ENCODE peak calls at places on chromosomes 6 and 20, in five cellular contexts. U, H, F, Z and O are unnamed samples.

GRCh38 chr20:59145926-59146800 is 17.5 kb upstream of the ZNF831 start:
- DNase-seq in U (peak; percentile 59), F (no peak), H (no peak), Z (no peak), O (no peak)

GRCh38 chr20:4227085-4227821 is 211.9 kb upstream of the RNF24 start:
- DNase-seq in U (no peak), F (no peak), H (peak; percentile 87), Z (peak; percentile 31), O (no peak)

GRCh38 chr6:113585246-113585645 is 271.9 kb upstream of the MARCKS start:
- DNase-seq in Z (no peak), H (peak; percentile 47), F (no peak), U (no peak), O (no peak)

GRCh38 chr6:139152088-139152891 is 17.4 kb downstream of the HECA start:
- DNase-seq in H (peak; percentile 42), Z (no peak), F (no peak), U (no peak), O (no peak)

GRCh38 chr6:124334359-124334758 is 530.7 kb downstream of the NKAIN2 start:
- DNase-seq in Z (no peak), F (no peak), H (no peak), U (no peak), O (no peak)

GRCh38 chr6:24574809-24575208 is 71.2 kb downstream of the KIAA0319 start:
- DNase-seq in F (no peak), U (no peak), Z (no peak), H (no peak), O (no peak)

GRCh38 chr6:96089173-96089572 is 73.4 kb downstream of the FUT9 start:
- DNase-seq in U (no peak), F (no peak), Z (no peak), H (no peak), O (no peak)

GRCh38 chr6:168122521-168122920 is 43.5 kb upstream of the FRMD1 start:
- DNase-seq in H (no peak), Z (no peak), F (no peak), U (no peak), O (no peak)

GRCh38 chr20:50197463-50197862 is 6.8 kb downstream of the CEBPB start:
- DNase-seq in F (no peak), U (no peak), H (no peak), Z (no peak), O (no peak)

GRCh38 chr6:110656492-110656891 is 158.8 kb downstream of the CDK19 start:
- DNase-seq in Z (peak; percentile 14), H (no peak), U (no peak), F (no peak), O (no peak)

GRCh38 chr6:169650959-169651292 is 50.9 kb downstream of the WDR27 start:
- DNase-seq in H (no peak), U (no peak), F (no peak), Z (no peak), O (no peak)

GRCh38 chr6:1118287-1118647 is 193.6 kb upstream of the FOXQ1 start:
- DNase-seq in Z (no peak), H (no peak), U (no peak), F (no peak), O (no peak)

GRCh38 chr6:35203152-35203670 is 10.5 kb upstream of the SCUBE3 start:
- DNase-seq in H (no peak), Z (no peak), F (no peak), U (no peak), O (no peak)

GRCh38 chr20:22312744-22313346 is 271.5 kb downstream of the FOXA2 start:
- DNase-seq in F (no peak), U (no peak), Z (peak; percentile 49), H (peak; percentile 32), O (no peak)

GRCh38 chr6:30031381-30031780 is 29.7 kb upstream of the POLR1H start:
- DNase-seq in Z (no peak), H (no peak), F (no peak), U (no peak), O (no peak)

GRCh38 chr20:1377341-1377871 is 15.4 kb downstream of the FKBP1A start:
- DNase-seq in U (no peak), F (no peak), H (no peak), Z (no peak), O (no peak)

GRCh38 chr6:37459981-37460800 is 27.2 kb downstream of the CMTR1 start:
- DNase-seq in H (peak; percentile 22), U (no peak), Z (no peak), F (no peak), O (no peak)

GRCh38 chr20:9978395-9979004 is 56.3 kb upstream of the ANKEF1 start:
- DNase-seq in U (peak; percentile 52), F (peak; percentile 1), H (peak; percentile 88), Z (peak; percentile 69), O (peak; percentile 15)

GRCh38 chr6:145525038-145525437 is 210.3 kb downstream of the EPM2A start:
- DNase-seq in H (no peak), Z (no peak), U (no peak), F (no peak), O (no peak)

GRCh38 chr6:153312633-153313032 is 181.6 kb upstream of the RGS17 start:
- DNase-seq in U (no peak), F (no peak), Z (peak; percentile 54), H (peak; percentile 58), O (peak; percentile 12)

GRCh38 chr6:71476371-71476770 is 187.8 kb downstream of the OGFRL1 start:
- DNase-seq in F (no peak), U (no peak), Z (no peak), H (peak; percentile 33), O (no peak)

GRCh38 chr6:116352515-116353471 is 18.0 kb upstream of the DSE start:
- DNase-seq in H (peak; percentile 73), F (no peak), Z (no peak), U (no peak), O (no peak)

GRCh38 chr6:1200706-1201105 is 111.2 kb upstream of the FOXQ1 start:
- DNase-seq in Z (no peak), F (no peak), H (peak; percentile 35), U (no peak), O (no peak)

GRCh38 chr6:139553916-139554315 is 179.5 kb upstream of the CITED2 start:
- DNase-seq in Z (no peak), H (no peak), F (no peak), U (no peak), O (no peak)

GRCh38 chr6:163490826-163491577 is 76.5 kb downstream of the QKI start:
- DNase-seq in H (peak; percentile 33), F (no peak), U (peak; percentile 5), Z (no peak), O (peak; percentile 74)